ENCODE peak calls at places on chromosomes 2 and 18, in four cellular contexts. N is stromal cell of bone marrow; K is activated CD8-positive, alpha-beta T cell treated with anti-CD3 and anti-CD28 coated beads for 36 hours; Y is activated naive CD4-positive, alpha-beta T cell treated with anti-CD3 and anti-CD28 coated beads for 36 hours. L is an unnamed sample.

GRCh38 chr2:5938566-5938896 is 246.3 kb downstream of the SOX11 start:
- DNase-seq in N (no peak), K (no peak), Y (no peak), L (no peak)

GRCh38 chr18:23871410-23871809 is 143.1 kb upstream of the TTC39C start:
- DNase-seq in N (no peak), K (peak; percentile 80), Y (peak; percentile 66), L (no peak)

GRCh38 chr2:9753665-9754531 is 89.4 kb upstream of the TAF1B start:
- DNase-seq in N (no peak), K (peak; percentile 77), Y (peak; percentile 76), L (no peak)

GRCh38 chr18:44536041-44536440 is 144.6 kb upstream of the SETBP1 start:
- DNase-seq in N (peak; percentile 83), K (no peak), Y (no peak), L (peak; percentile 56)

GRCh38 chr2:85523062-85523905 is 15.7 kb upstream of the MAT2A start:
- DNase-seq in N (no peak), K (no peak), Y (no peak), L (no peak)

GRCh38 chr18:23924813-23925212 is 89.7 kb upstream of the TTC39C start:
- DNase-seq in N (peak; percentile 55), K (no peak), Y (no peak), L (peak; percentile 57)

GRCh38 chr2:122863516-122863915 is 1108.1 kb downstream of the TSN start:
- DNase-seq in N (no peak), K (no peak), Y (no peak), L (no peak)

GRCh38 chr2:236974752-236975151 is 110.9 kb upstream of the COPS8 start:
- DNase-seq in N (no peak), K (no peak), Y (no peak), L (no peak)

GRCh38 chr18:28559511-28559910 is 382.6 kb upstream of the CDH2 start:
- DNase-seq in N (no peak), K (no peak), Y (no peak), L (no peak)

GRCh38 chr18:65468881-65469280 is 281.9 kb upstream of the CDH7 start:
- DNase-seq in N (no peak), K (no peak), Y (no peak), L (no peak)

GRCh38 chr2:168678153-168678853 is 124.1 kb upstream of the NOSTRIN start:
- DNase-seq in N (no peak), K (no peak), Y (no peak), L (no peak)

GRCh38 chr2:166867874-166868514 is 20.3 kb upstream of the XIRP2 start:
- DNase-seq in N (no peak), K (no peak), Y (no peak), L (no peak)

GRCh38 chr2:101991731-101992145 is at the start of gene IL1R2:
- DNase-seq in N (no peak), K (no peak), Y (peak; percentile 43), L (no peak)

GRCh38 chr18:11251229-11251890 is 102.0 kb upstream of the PIEZO2 start:
- DNase-seq in N (peak; percentile 80), K (no peak), Y (no peak), L (peak; percentile 53)

GRCh38 chr2:235204923-235205322 is 253.1 kb downstream of the SH3BP4 start:
- DNase-seq in N (peak; percentile 45), K (no peak), Y (no peak), L (peak; percentile 35)

GRCh38 chr2:44937688-44938240 is 3.7 kb upstream of the SIX3 start:
- DNase-seq in N (no peak), K (peak; percentile 61), Y (peak; percentile 52), L (no peak)

GRCh38 chr2:5111581-5111980 is 580.6 kb upstream of the SOX11 start:
- DNase-seq in N (no peak), K (no peak), Y (no peak), L (no peak)

GRCh38 chr2:100865819-100866462 is 46.0 kb downstream of the NPAS2 start:
- DNase-seq in N (peak; percentile 72), K (no peak), Y (no peak), L (peak; percentile 34)

GRCh38 chr2:54459037-54459441 is 2.9 kb downstream of the SPTBN1 start:
- DNase-seq in N (peak; percentile 66), K (no peak), Y (peak; percentile 12), L (peak; percentile 51)

GRCh38 chr18:75775121-75775520 is 347.6 kb upstream of the SMIM21 start:
- DNase-seq in N (no peak), K (no peak), Y (no peak), L (peak; percentile 35)

GRCh38 chr18:8783335-8783993 is 78.1 kb downstream of the MTCL1 start:
- DNase-seq in N (no peak), K (no peak), Y (no peak), L (no peak)

GRCh38 chr2:121103969-121104368 is 181.0 kb downstream of the TFCP2L1 start:
- DNase-seq in N (no peak), K (no peak), Y (no peak), L (no peak)

GRCh38 chr2:38153476-38153875 is 77.5 kb upstream of the CYP1B1 start:
- DNase-seq in N (no peak), K (no peak), Y (no peak), L (no peak)

GRCh38 chr18:30971338-30971956 is 71.1 kb downstream of the DSC3 start:
- DNase-seq in N (no peak), K (no peak), Y (no peak), L (no peak)

GRCh38 chr2:59888706-59889105 is 664.7 kb downstream of the BCL11A start:
- DNase-seq in N (no peak), K (no peak), Y (no peak), L (no peak)

GRCh38 chr2:207130958-207131521 is 34.7 kb downstream of the KLF7 start:
- DNase-seq in N (no peak), K (no peak), Y (no peak), L (no peak)

GRCh38 chr18:48818329-48819254 is 132.2 kb downstream of the SMAD7 start:
- DNase-seq in N (no peak), K (no peak), Y (no peak), L (no peak)

GRCh38 chr2:72988726-72989273 is 71.5 kb downstream of the EMX1 start:
- DNase-seq in N (no peak), K (no peak), Y (no peak), L (no peak)

GRCh38 chr2:1153959-1154358 is 203.3 kb downstream of the SNTG2 start:
- DNase-seq in N (no peak), K (no peak), Y (no peak), L (no peak)

GRCh38 chr2:1847846-1848598 is 103.7 kb upstream of the PXDN start:
- DNase-seq in N (no peak), K (no peak), Y (no peak), L (no peak)

GRCh38 chr18:52343138-52343537 is 3.1 kb downstream of the DCC start:
- DNase-seq in N (no peak), K (no peak), Y (no peak), L (no peak)

GRCh38 chr18:77119851-77120491 is 12.6 kb downstream of the MBP start:
- DNase-seq in N (no peak), K (no peak), Y (no peak), L (no peak)